ENCODE peak calls at places on chromosomes 7 and 10, in six cellular contexts. Z is stomach, H is A549, T is H1, O is ovary, K is uterus. U is an unnamed sample.

GRCh38 chr7:4208086-4208485 is 474.0 kb upstream of the FOXK1 start:
- DNase-seq in T (no peak), K (no peak), Z (no peak), H (no peak), O (no peak), U (no peak)

GRCh38 chr7:106010331-106010730 is 47.3 kb downstream of the CDHR3 start:
- DNase-seq in O (no peak), T (no peak), K (no peak), Z (no peak), H (no peak), U (no peak)

GRCh38 chr7:6482743-6483119 is 35.0 kb upstream of the DAGLB start:
- DNase-seq in Z (no peak), O (no peak), T (no peak), H (no peak), K (no peak), U (no peak)

GRCh38 chr10:86317949-86318725 is 48.5 kb downstream of the GRID1 start:
- DNase-seq in H (no peak), K (no peak), T (no peak), Z (no peak), O (no peak), U (no peak)

GRCh38 chr10:58335306-58336005 is 650 bp downstream of the UBE2D1 start:
- DNase-seq in H (peak; percentile 40), O (peak; percentile 8), Z (peak; percentile 26), K (no peak), T (no peak), U (peak; percentile 46)

GRCh38 chr7:107696330-107696946 is 35.8 kb downstream of the SLC26A4 start:
- DNase-seq in Z (no peak), T (no peak), H (no peak), K (no peak), O (no peak), U (no peak)

GRCh38 chr7:47945261-47946015 is 2.8 kb downstream of the PKD1L1 start:
- DNase-seq in Z (peak; percentile 87), O (peak; percentile 64), T (no peak), H (peak; percentile 71), K (peak; percentile 80), U (peak; percentile 75)

GRCh38 chr7:134941947-134942346 is 44.4 kb upstream of the AGBL3 start:
- DNase-seq in O (no peak), Z (peak; percentile 31), H (no peak), K (no peak), T (no peak), U (no peak)

GRCh38 chr10:104816501-104816900 is 175.4 kb downstream of the SORCS3 start:
- DNase-seq in H (no peak), K (no peak), T (no peak), Z (no peak), O (no peak), U (no peak)

GRCh38 chr7:65441010-65441409 is 67.4 kb downstream of the ZNF92 start:
- DNase-seq in T (no peak), K (no peak), O (no peak), Z (no peak), H (peak; percentile 3), U (no peak)

GRCh38 chr10:84264611-84265141 is 19.8 kb downstream of the RGR start:
- DNase-seq in O (peak; percentile 30), H (peak; percentile 58), K (peak; percentile 46), T (peak; percentile 31), Z (peak; percentile 74), U (peak; percentile 61)

GRCh38 chr10:3068201-3068967 is 1.0 kb downstream of the PFKP start:
- DNase-seq in K (peak; percentile 67), O (peak; percentile 56), T (no peak), Z (peak; percentile 50), H (peak; percentile 60), U (peak; percentile 60)

GRCh38 chr7:102303669-102304422 is 17.2 kb downstream of the SH2B2 start:
- DNase-seq in K (no peak), T (no peak), H (no peak), Z (no peak), O (no peak), U (peak; percentile 48)

GRCh38 chr7:34096777-34097176 is 191.4 kb downstream of the BMPER start:
- DNase-seq in O (no peak), K (no peak), T (no peak), H (no peak), Z (no peak), U (no peak)

DNA sequence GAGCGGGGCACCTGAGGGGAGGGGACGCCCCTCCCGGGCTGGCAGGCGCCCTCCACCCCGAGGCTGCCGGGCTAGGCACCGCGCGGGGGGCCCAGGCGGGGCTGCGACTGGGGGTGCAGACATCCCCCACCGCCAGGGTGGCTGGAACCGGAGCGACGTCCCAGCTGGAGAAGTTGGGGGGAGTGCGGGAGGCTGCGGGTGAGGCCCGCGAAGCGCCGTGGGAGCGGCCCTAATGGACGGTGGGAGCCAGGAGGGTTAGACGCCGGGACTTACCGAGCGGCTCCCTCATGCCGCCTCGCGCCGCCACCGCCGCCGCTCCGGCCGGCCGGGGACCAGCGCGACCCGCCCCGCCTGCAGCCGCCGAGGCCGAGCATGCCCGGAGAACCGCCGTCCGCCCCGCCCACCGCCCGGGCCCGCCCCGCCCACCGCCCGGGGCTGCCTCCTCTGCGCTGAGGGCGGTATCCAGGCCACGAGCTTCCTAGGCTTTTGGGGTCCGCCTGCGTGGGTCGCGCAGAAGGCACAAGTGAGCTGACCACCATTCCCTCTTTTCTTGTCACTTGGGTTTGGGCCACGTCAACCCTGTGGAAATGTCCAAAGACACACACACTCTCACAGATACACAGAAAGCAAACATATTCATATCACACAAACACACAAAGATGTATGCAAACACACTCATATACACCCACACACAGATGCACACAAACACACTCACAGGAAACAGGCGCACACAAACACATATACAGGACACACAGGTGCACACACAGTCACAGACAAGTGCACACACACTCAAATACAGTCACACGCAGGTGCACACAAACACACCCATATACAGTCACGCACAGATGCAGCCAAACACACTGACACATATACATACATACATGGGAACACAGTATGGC is at the start of gene JCAD:
- DNase-seq in K (peak; percentile 79), T (no peak), O (peak; percentile 77), H (peak; percentile 32), Z (peak; percentile 83), U (peak; percentile 47)
- TF ChIP-seq CTCF in K (no peak), T (no peak), O (no peak), H (no peak), Z (no peak), U (no peak)

GRCh38 chr7:116951366-116952292 is 1.7 kb upstream of the ST7 start:
- DNase-seq in Z (no peak), T (no peak), O (no peak), K (no peak), H (no peak), U (no peak)

GRCh38 chr7:116953727-116954442 is 584 bp downstream of the ST7 start:
- DNase-seq in T (peak; percentile 64), H (peak; percentile 70), K (peak; percentile 67), Z (peak; percentile 51), O (peak; percentile 71), U (peak; percentile 83)

GRCh38 chr7:116952640-116953371 is 495 bp upstream of the ST7 start:
- DNase-seq in T (no peak), Z (peak; percentile 73), K (peak; percentile 61), O (no peak), H (peak; percentile 59), U (peak; percentile 74)

GRCh38 chr7:116954443-116954838 is 1.1 kb downstream of the ST7 start:
- DNase-seq in Z (no peak), H (no peak), T (no peak), O (no peak), K (no peak), U (no peak)

GRCh38 chr7:116953372-116953726 is at the start of gene ST7:
- DNase-seq in H (peak; percentile 67), Z (peak; percentile 63), K (peak; percentile 66), O (peak; percentile 62), T (no peak), U (peak; percentile 82)
- TF ChIP-seq POLR2A in H (no peak), Z (no peak), K (no peak), O (no peak), T (peak; percentile 44), U (peak; percentile 50)

GRCh38 chr10:74486659-74487058 is 335.6 kb downstream of the ADK start:
- DNase-seq in O (no peak), T (no peak), H (no peak), K (no peak), Z (no peak), U (no peak)
- TF ChIP-seq CTCF in O (no peak), T (no peak), H (no peak), K (no peak), Z (no peak), U (no peak)

GRCh38 chr7:26192485-26193087 is 8.0 kb downstream of the HNRNPA2B1 start:
- DNase-seq in K (no peak), Z (no peak), T (no peak), H (no peak), O (no peak), U (peak; percentile 57)

GRCh38 chr7:26191974-26192479 is 8.5 kb downstream of the HNRNPA2B1 start:
- DNase-seq in Z (no peak), O (no peak), K (no peak), T (no peak), H (no peak), U (no peak)

GRCh38 chr7:26191233-26191973 is 9.1 kb downstream of the HNRNPA2B1 start:
- DNase-seq in T (no peak), K (no peak), Z (no peak), O (no peak), H (no peak), U (no peak)

GRCh38 chr7:26195182-26195581 is 5.4 kb downstream of the HNRNPA2B1 start:
- DNase-seq in H (no peak), T (no peak), K (no peak), Z (no peak), O (no peak), U (no peak)

DNA sequence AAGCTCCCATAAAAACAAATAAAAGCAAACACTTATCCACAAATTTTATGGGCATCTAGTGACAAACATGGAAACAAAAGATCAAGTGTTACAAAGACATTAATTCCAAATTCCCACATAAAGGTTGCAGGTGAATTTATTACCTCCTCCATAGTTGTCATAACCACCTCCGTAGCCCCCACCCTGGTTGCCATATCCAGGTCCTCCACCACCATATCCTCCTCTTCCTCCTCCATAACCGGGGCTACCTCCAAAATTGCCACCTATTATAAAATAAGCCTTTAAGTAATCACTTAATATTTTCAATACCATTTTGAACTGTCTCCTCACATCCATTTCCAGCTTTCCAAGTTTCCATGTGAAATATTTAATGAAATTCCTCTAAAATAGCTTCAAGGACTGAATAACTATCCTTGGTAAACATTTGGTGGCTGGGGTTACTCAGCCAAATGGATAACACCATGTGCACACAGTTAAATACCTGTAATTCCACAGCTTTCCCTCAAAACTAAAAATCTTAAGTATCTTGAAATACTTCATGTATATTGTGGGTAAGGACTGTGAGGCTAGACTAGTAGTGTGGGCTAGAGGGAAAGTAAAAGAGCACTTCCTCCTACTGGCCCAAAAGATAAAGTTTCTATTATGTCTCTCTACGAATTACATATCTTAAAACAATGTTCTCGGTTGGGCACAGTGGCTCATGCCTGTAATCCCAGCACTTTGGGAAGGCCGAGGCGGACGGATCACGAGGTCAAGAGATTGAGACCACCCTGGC is 6.9 kb downstream of the HNRNPA2B1 start:
- DNase-seq in Z (no peak), H (no peak), K (no peak), T (no peak), O (no peak), U (no peak)
- TF ChIP-seq POLR2A in Z (no peak), H (no peak), K (no peak), T (no peak), O (no peak), U (no peak)

DNA sequence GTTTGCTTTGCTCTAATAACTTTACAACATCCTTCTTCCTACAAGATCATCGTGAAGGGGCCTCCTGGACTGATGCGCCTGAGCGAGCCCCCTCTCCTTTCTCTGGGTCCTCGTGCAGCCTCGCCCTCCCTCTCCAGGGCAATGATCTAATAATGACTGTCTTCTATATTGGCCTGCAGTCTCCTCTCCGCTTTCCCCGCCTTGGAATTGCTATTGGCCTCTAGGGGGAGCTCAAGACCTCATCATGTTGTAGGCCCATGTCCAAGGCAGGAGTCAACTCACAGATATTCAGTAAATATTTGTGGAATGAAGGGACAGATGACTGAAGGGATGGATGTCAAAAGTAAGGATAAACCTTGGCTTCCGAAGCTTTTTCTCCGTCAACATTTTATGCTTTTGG is 1180.3 kb downstream of the TYW1 start:
- DNase-seq in T (peak; percentile 75), O (peak; percentile 13), Z (peak; percentile 31), H (peak; percentile 84), K (no peak), U (peak; percentile 78)
- TF ChIP-seq CTCF in T (peak; percentile 73), O (peak; percentile 19), Z (no peak), H (peak; percentile 76), K (peak; percentile 41), U (peak; percentile 87)